ENCODE peak calls at places on chromosomes 13 and 19, in seven cellular contexts. S, G, D, X, W, V and O are unnamed samples.

GRCh38 chr13:26719356-26719945 is 41.1 kb downstream of the GPR12 start:
- DNase-seq in W (no peak), X (no peak), G (no peak), V (no peak), D (no peak), S (no peak), O (no peak)

GRCh38 chr13:27500806-27501534 is 50.6 kb upstream of the MTIF3 start:
- DNase-seq in G (no peak), X (peak; percentile 54), V (no peak), S (peak; percentile 3), D (no peak), W (no peak), O (no peak)

GRCh38 chr13:80001510-80001842 is 339.4 kb downstream of the SPRY2 start:
- DNase-seq in V (no peak), W (no peak), D (no peak), S (no peak), G (no peak), X (no peak), O (no peak)

GRCh38 chr19:50321831-50322230 is 7.3 kb downstream of the KCNC3 start:
- DNase-seq in G (no peak), V (no peak), W (no peak), X (no peak), D (no peak), S (no peak), O (no peak)

GRCh38 chr19:35513975-35514809 is 743 bp upstream of the DMKN start:
- DNase-seq in G (no peak), V (peak; percentile 27), X (peak; percentile 31), D (no peak), W (no peak), S (no peak), O (no peak)

GRCh38 chr19:38209671-38210457 is 14.2 kb downstream of the DPF1 start:
- DNase-seq in G (no peak), D (peak; percentile 38), W (no peak), S (peak; percentile 43), V (peak; percentile 46), X (peak; percentile 28), O (no peak)

GRCh38 chr19:41218615-41219507 is at the start of gene AXL:
- DNase-seq in S (peak; percentile 85), W (peak; percentile 87), D (peak; percentile 64), V (peak; percentile 53), G (no peak), X (peak; percentile 91), O (no peak)

GRCh38 chr19:41339936-41340335 is 13.8 kb downstream of the TGFB1 start:
- DNase-seq in S (peak; percentile 67), X (no peak), G (no peak), W (no peak), V (no peak), D (no peak), O (no peak)

GRCh38 chr19:19866599-19867248 is 1.0 kb downstream of the ZNF253 start:
- DNase-seq in W (peak; percentile 1), G (no peak), X (peak; percentile 73), V (peak; percentile 39), D (no peak), S (peak; percentile 1), O (no peak)

GRCh38 chr19:7562646-7563393 is 27.3 kb downstream of the PNPLA6 start:
- DNase-seq in W (no peak), G (no peak), V (no peak), X (peak; percentile 37), S (no peak), D (no peak), O (no peak)

GRCh38 chr19:2823646-2824045 is 4.0 kb downstream of the ZNF554 start:
- DNase-seq in V (no peak), S (no peak), D (no peak), G (no peak), X (no peak), W (no peak), O (no peak)

GRCh38 chr13:112859817-112860190 is 109.2 kb upstream of the MCF2L start:
- DNase-seq in X (no peak), S (peak; percentile 50), W (no peak), G (no peak), D (peak; percentile 17), V (peak; percentile 20), O (no peak)

GRCh38 chr13:32165791-32166190 is 134.2 kb downstream of the FRY start:
- DNase-seq in X (no peak), W (no peak), S (no peak), D (no peak), G (no peak), V (peak; percentile 25), O (no peak)

GRCh38 chr13:75474956-75475355 is 7.0 kb downstream of the TBC1D4 start:
- DNase-seq in V (no peak), D (no peak), S (no peak), W (no peak), G (no peak), X (no peak), O (no peak)